ENCODE peak calls at places on chromosome 18, in six cellular contexts. L is keratinocyte, V is K562, I is MM.1S, C is A549, A is OCI-LY7. N is an unnamed sample.

GRCh38 chr18:2091937-2092336 is 479.4 kb downstream of the METTL4 start:
- DNase-seq in I (no peak), V (no peak), A (no peak), C (no peak), L (no peak), N (no peak)

GRCh38 chr18:3566851-3567250 is 116.9 kb downstream of the TGIF1 start:
- DNase-seq in V (no peak), L (no peak), C (no peak), A (no peak), I (no peak), N (no peak)

GRCh38 chr18:68467966-68468365 is 246.9 kb downstream of the TMX3 start:
- DNase-seq in C (no peak), A (no peak), I (peak; percentile 86), L (no peak), V (no peak), N (no peak)

GRCh38 chr18:73897517-73897916 is 250.1 kb downstream of the FBXO15 start:
- DNase-seq in V (no peak), A (no peak), C (no peak), L (no peak), I (no peak), N (no peak)

GRCh38 chr18:23824704-23825103 is 135.5 kb downstream of the LAMA3 start:
- DNase-seq in C (no peak), L (no peak), A (no peak), I (no peak), V (no peak), N (no peak)

GRCh38 chr18:74724186-74724585 is 126.5 kb downstream of the ZNF407 start:
- DNase-seq in A (no peak), V (no peak), C (no peak), L (no peak), I (no peak), N (no peak)

GRCh38 chr18:48543228-48543627 is 4.4 kb downstream of the CTIF start:
- DNase-seq in A (no peak), C (no peak), V (peak; percentile 69), L (no peak), I (no peak), N (no peak)

GRCh38 chr18:53025247-53025646 is 685.2 kb downstream of the DCC start:
- DNase-seq in V (no peak), A (no peak), C (no peak), L (no peak), I (no peak), N (no peak)

GRCh38 chr18:37537868-37538525 is 27.6 kb downstream of the CELF4 start:
- DNase-seq in I (peak; percentile 36), C (peak; percentile 66), L (no peak), A (peak; percentile 62), V (peak; percentile 82), N (peak; percentile 80)

GRCh38 chr18:47260138-47260923 is 8.9 kb upstream of the SKOR2 start:
- DNase-seq in I (no peak), V (peak; percentile 32), A (no peak), L (no peak), C (peak; percentile 28), N (no peak)

GRCh38 chr18:27378396-27379094 is 193.4 kb upstream of the CHST9 start:
- DNase-seq in V (no peak), C (no peak), L (peak; percentile 35), I (no peak), A (no peak), N (no peak)

GRCh38 chr18:79199691-79200374 is 130.6 kb downstream of the ATP9B start:
- DNase-seq in V (no peak), I (peak; percentile 80), L (no peak), A (no peak), C (no peak), N (no peak)

GRCh38 chr18:28136071-28136470 is 40.9 kb downstream of the CDH2 start:
- DNase-seq in C (no peak), I (peak; percentile 67), V (no peak), A (no peak), L (no peak), N (no peak)

GRCh38 chr18:75582406-75582821 is 154.9 kb upstream of the SMIM21 start:
- DNase-seq in A (no peak), V (no peak), I (no peak), L (no peak), C (no peak), N (no peak)

GRCh38 chr18:47997338-47997780 is 66.9 kb upstream of the SMAD2 start:
- DNase-seq in L (no peak), C (no peak), V (peak; percentile 28), A (peak; percentile 6), I (no peak), N (peak; percentile 88)

GRCh38 chr18:27749189-27749588 is 427.7 kb downstream of the CDH2 start:
- DNase-seq in V (no peak), C (no peak), A (no peak), I (no peak), L (no peak), N (no peak)

GRCh38 chr18:24930974-24931373 is 421.0 kb downstream of the ZNF521 start:
- DNase-seq in C (no peak), I (no peak), A (no peak), L (no peak), V (no peak), N (no peak)

DNA sequence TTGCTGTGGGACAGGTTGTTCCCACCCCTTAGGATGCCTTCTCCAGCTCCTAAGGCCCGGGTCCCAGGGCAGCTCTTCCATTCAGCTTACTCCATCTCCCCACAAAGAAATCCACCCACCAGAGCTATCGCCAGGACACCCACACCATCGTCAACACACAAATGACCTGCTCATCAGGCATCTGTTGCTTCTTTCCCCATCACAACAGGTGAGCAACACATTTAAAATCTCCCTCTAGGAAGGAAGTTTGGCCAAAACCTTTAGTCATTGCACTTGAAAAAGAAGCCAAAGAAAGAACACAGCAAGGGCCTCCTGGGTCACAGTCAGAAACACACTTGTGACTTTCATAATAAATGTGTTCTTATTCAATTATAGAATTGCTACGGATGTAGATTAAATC is 289.0 kb downstream of the PIEZO2 start:
- DNase-seq in L (no peak), I (no peak), V (no peak), C (no peak), A (no peak), N (no peak)
- H3K4me2 ChIP-seq in L (no peak overlapping the region), I (no peak overlapping the region), V (no peak overlapping the region), C (no peak overlapping the region), A (no peak overlapping the region), N (no peak overlapping the region)

GRCh38 chr18:58860747-58861224 is 3.9 kb upstream of the ZNF532 start:
- DNase-seq in L (no peak), A (no peak), V (no peak), I (no peak), C (no peak), N (no peak)
- H3K4me1 ChIP-seq in L (peaks cover 23% of the 10 kb centered on the region), A (peaks cover 31% of the 10 kb centered on the region), V (no peaks in the 10 kb centered on the region), I (peaks cover 3% of the 10 kb centered on the region), C (peaks cover 62% of the 10 kb centered on the region), N (peaks cover 23% of the 10 kb centered on the region)

GRCh38 chr18:49698596-49699025 is 114.7 kb downstream of the ACAA2 start:
- DNase-seq in A (no peak), I (no peak), V (no peak), L (no peak), C (no peak), N (no peak)

GRCh38 chr18:49699303-49699702 is 114.0 kb downstream of the ACAA2 start:
- DNase-seq in L (no peak), V (no peak), A (no peak), C (no peak), I (no peak), N (no peak)

GRCh38 chr18:49707594-49707993 is 105.7 kb downstream of the ACAA2 start:
- DNase-seq in V (no peak), A (no peak), I (no peak), L (no peak), C (no peak), N (no peak)

GRCh38 chr18:49708674-49709580 is 104.4 kb downstream of the ACAA2 start:
- DNase-seq in C (no peak), I (no peak), L (no peak), A (no peak), V (no peak), N (no peak)

GRCh38 chr18:49704334-49704733 is 109.0 kb downstream of the ACAA2 start:
- DNase-seq in L (no peak), C (no peak), I (no peak), A (no peak), V (no peak), N (no peak)
- H3K4me2 ChIP-seq in L (no peak overlapping the region), C (no peak overlapping the region), I (no peak overlapping the region), A (no peak overlapping the region), V (no peak overlapping the region), N (no peak overlapping the region)

GRCh38 chr18:62531078-62531477 is 8.3 kb downstream of the ZCCHC2 start:
- DNase-seq in C (no peak), A (no peak), L (no peak), I (no peak), V (no peak), N (no peak)

GRCh38 chr18:62525611-62526010 is 2.8 kb downstream of the ZCCHC2 start:
- DNase-seq in C (no peak), V (no peak), A (no peak), L (no peak), I (no peak), N (peak; percentile 82)

GRCh38 chr18:62531931-62532330 is 9.1 kb downstream of the ZCCHC2 start:
- DNase-seq in V (no peak), A (no peak), I (no peak), C (no peak), L (no peak), N (no peak)

GRCh38 chr18:62526098-62527025 is 3.5 kb downstream of the ZCCHC2 start:
- DNase-seq in C (peak; percentile 54), V (peak; percentile 80), I (peak; percentile 51), A (peak; percentile 75), L (no peak), N (peak; percentile 94)

DNA sequence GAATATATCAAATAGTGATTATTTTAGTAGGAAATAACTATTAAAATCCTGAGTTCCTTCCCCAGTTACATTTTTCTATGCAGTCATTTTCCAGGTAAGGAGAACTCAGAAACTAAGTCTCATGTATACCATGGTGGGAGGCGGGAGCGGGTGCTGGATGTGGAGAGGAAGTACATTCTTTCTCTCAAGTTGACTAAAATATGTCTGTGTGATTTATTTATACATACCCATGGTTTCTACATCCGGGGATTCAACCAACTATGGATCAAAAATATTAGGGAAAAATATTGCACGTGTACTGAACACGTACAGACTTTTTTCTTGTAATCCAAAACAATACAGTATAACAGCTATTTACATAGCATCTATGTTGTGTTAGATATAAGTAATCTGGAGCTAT is 6.8 kb downstream of the ZCCHC2 start:
- DNase-seq in A (no peak), I (no peak), L (no peak), C (no peak), V (no peak), N (no peak)
- H3K4me1 ChIP-seq in A (peaks cover 36% of the 10 kb centered on the region), I (peaks cover 6% of the 10 kb centered on the region), L (peaks cover 17% of the 10 kb centered on the region), C (peaks cover 16% of the 10 kb centered on the region), V (peaks cover 10% of the 10 kb centered on the region), N (peaks cover 52% of the 10 kb centered on the region)

N was measured in Karpas-422.